ENCODE peak calls at places on chromosomes 16 and 17, in seven cellular contexts. P is COLO829, C is GM04503, F is neural progenitor cell, X is G401, G is H1, E is stomach. T is an unnamed sample.

GRCh38 chr17:16322636-16323035 is 30.6 kb downstream of the CENPV start:
- DNase-seq in P (no peak), C (peak), F (no peak), X (no peak), G (no peak), E (no peak), T (peak)

GRCh38 chr16:29714972-29715371 is 30.8 kb downstream of the C16orf54 start:
- DNase-seq in P (no peak), C (no peak), F (no peak), X (no peak), G (no peak), E (no peak), T (no peak)

GRCh38 chr17:64250211-64250835 is 12.7 kb downstream of the TEX2 start:
- DNase-seq in P (no peak), C (no peak), F (no peak), X (no peak), G (no peak), E (no peak), T (no peak)

GRCh38 chr16:85220125-85220839 is 108.0 kb upstream of the CIBAR2 start:
- DNase-seq in P (no peak), C (peak), F (no peak), X (peak), G (no peak), E (peak), T (no peak)

GRCh38 chr16:89574681-89575246 is 794 bp upstream of the CPNE7 start:
- DNase-seq in P (no peak), C (no peak), F (peak), X (no peak), G (no peak), E (peak), T (peak)

GRCh38 chr17:7940743-7941142 is 8.7 kb downstream of the CNTROB start:
- DNase-seq in P (no peak), C (no peak), F (no peak), X (no peak), G (no peak), E (no peak), T (no peak)

GRCh38 chr17:77210331-77210730 is 69.6 kb downstream of the SEC14L1 start:
- DNase-seq in P (no peak), C (no peak), F (no peak), X (peak), G (no peak), E (no peak), T (no peak)

GRCh38 chr16:83847371-83848225 is 39.8 kb downstream of the HSBP1 start:
- DNase-seq in P (peak), C (no peak), F (no peak), X (no peak), G (no peak), E (no peak), T (peak)

GRCh38 chr17:48795444-48796162 is 21.4 kb downstream of the TTLL6 start:
- DNase-seq in P (no peak), C (peak), F (no peak), X (no peak), G (no peak), E (no peak), T (no peak)

GRCh38 chr17:28906276-28907051 is 3.6 kb upstream of the DHRS13 start:
- DNase-seq in P (no peak), C (no peak), F (no peak), X (no peak), G (no peak), E (no peak), T (no peak)

GRCh38 chr17:49146620-49147306 is 14.2 kb downstream of the B4GALNT2 start:
- DNase-seq in P (peak), C (peak), F (no peak), X (no peak), G (no peak), E (no peak), T (peak)

GRCh38 chr16:50371936-50372595 is 3.3 kb upstream of the BRD7 start:
- DNase-seq in P (no peak), C (no peak), F (peak), X (peak), G (no peak), E (no peak), T (peak)

GRCh38 chr17:73257516-73257915 is 4.2 kb downstream of the CPSF4L start:
- DNase-seq in P (no peak), C (no peak), F (no peak), X (no peak), G (no peak), E (no peak), T (no peak)

GRCh38 chr16:88454315-88455057 is 1.4 kb downstream of the ZFPM1 start:
- DNase-seq in P (no peak), C (no peak), F (peak), X (no peak), G (no peak), E (peak), T (no peak)

GRCh38 chr17:54919456-54919855 is 18.8 kb downstream of the TOM1L1 start:
- DNase-seq in P (no peak), C (no peak), F (no peak), X (no peak), G (no peak), E (no peak), T (no peak)

GRCh38 chr17:75271233-75271954 is 363 bp upstream of the MIF4GD start:
- DNase-seq in P (peak), C (no peak), F (peak), X (peak), G (no peak), E (peak), T (no peak)

GRCh38 chr16:66473654-66474519 is 46.8 kb downstream of the BEAN1 start:
- DNase-seq in P (no peak), C (no peak), F (no peak), X (no peak), G (no peak), E (no peak), T (no peak)

GRCh38 chr17:75319818-75320691 is 30.8 kb upstream of the SLC25A19 start:
- DNase-seq in P (no peak), C (no peak), F (no peak), X (no peak), G (no peak), E (no peak), T (no peak)

GRCh38 chr16:28292731-28293588 is 635 bp downstream of the SBK1 start:
- DNase-seq in P (no peak), C (no peak), F (peak), X (no peak), G (no peak), E (no peak), T (no peak)

GRCh38 chr16:70688266-70688742 is 2.5 kb upstream of the MTSS2 start:
- DNase-seq in P (no peak), C (no peak), F (no peak), X (peak), G (no peak), E (peak), T (no peak)

GRCh38 chr16:21646721-21647561 is 5.5 kb downstream of the IGSF6 start:
- DNase-seq in P (no peak), C (no peak), F (no peak), X (no peak), G (no peak), E (peak), T (no peak)

GRCh38 chr17:42877037-42877436 is 23.6 kb upstream of the G6PC1 start:
- DNase-seq in P (no peak), C (no peak), F (no peak), X (no peak), G (no peak), E (no peak), T (no peak)

GRCh38 chr17:30720013-30720471 is 104.5 kb downstream of the CRLF3 start:
- DNase-seq in P (no peak), C (no peak), F (no peak), X (no peak), G (no peak), E (peak), T (no peak)

GRCh38 chr17:81859906-81860755 is at the start of gene P4HB:
- DNase-seq in P (no peak), C (no peak), F (no peak), X (no peak), G (no peak), E (no peak), T (no peak)